ENCODE peak calls at places on chromosomes 16 and 17, in six cellular contexts. L, T, A, M, Z and S are unnamed samples.

GRCh38 chr17:28018439-28019070 is 23.9 kb upstream of the NLK start:
- DNase-seq in L (no peak), T (no peak), A (peak; percentile 31), M (peak; percentile 32), Z (peak; percentile 49), S (peak; percentile 27)

GRCh38 chr16:50318796-50319578 is 49.8 kb downstream of the BRD7 start:
- DNase-seq in L (no peak), T (no peak), A (no peak), M (no peak), Z (no peak), S (no peak)

GRCh38 chr17:45791935-45792334 is 7.8 kb downstream of the CRHR1 start:
- DNase-seq in L (no peak), T (no peak), A (no peak), M (no peak), Z (no peak), S (no peak)

GRCh38 chr17:83203472-83204221 is 124.2 kb downstream of the METRNL start:
- DNase-seq in L (peak; percentile 47), T (no peak), A (peak; percentile 15), M (no peak), Z (no peak), S (no peak)

GRCh38 chr16:1784977-1785845 is 2.5 kb downstream of the NUBP2 start:
- DNase-seq in L (no peak), T (no peak), A (peak; percentile 10), M (no peak), Z (no peak), S (no peak)

GRCh38 chr16:69483611-69484010 is 59.2 kb downstream of the CYB5B start:
- DNase-seq in L (no peak), T (no peak), A (no peak), M (no peak), Z (no peak), S (no peak)

GRCh38 chr17:57442401-57442823 is 186.1 kb downstream of the MSI2 start:
- DNase-seq in L (no peak), T (peak; percentile 82), A (no peak), M (peak; percentile 78), Z (peak; percentile 61), S (no peak)

GRCh38 chr17:73566905-73567782 is 77.1 kb downstream of the SDK2 start:
- DNase-seq in L (peak; percentile 70), T (no peak), A (no peak), M (no peak), Z (no peak), S (no peak)

GRCh38 chr17:2138768-2139167 is 83.9 kb downstream of the HIC1 start:
- DNase-seq in L (no peak), T (no peak), A (no peak), M (peak; percentile 67), Z (peak; percentile 61), S (no peak)

GRCh38 chr16:65305588-65305987 is 183.7 kb upstream of the CDH11 start:
- DNase-seq in L (no peak), T (no peak), A (no peak), M (peak; percentile 29), Z (no peak), S (no peak)

GRCh38 chr16:10688726-10689125 is 6.0 kb downstream of the TEKT5 start:
- DNase-seq in L (no peak), T (no peak), A (no peak), M (no peak), Z (no peak), S (no peak)

GRCh38 chr16:87206646-87207451 is 110.3 kb downstream of the C16orf95 start:
- DNase-seq in L (no peak), T (peak; percentile 56), A (no peak), M (peak; percentile 84), Z (peak; percentile 51), S (no peak)

GRCh38 chr17:72717276-72717675 is 375.2 kb downstream of the SLC39A11 start:
- DNase-seq in L (no peak), T (no peak), A (no peak), M (no peak), Z (no peak), S (no peak)

GRCh38 chr17:72388765-72389473 is 268.1 kb downstream of the SOX9 start:
- DNase-seq in L (no peak), T (no peak), A (no peak), M (peak; percentile 67), Z (peak; percentile 33), S (no peak)

GRCh38 chr17:75830168-75831031 is 13.8 kb downstream of the UNC13D start:
- DNase-seq in L (no peak), T (no peak), A (no peak), M (no peak), Z (no peak), S (no peak)

GRCh38 chr17:62653831-62654829 is 26.7 kb downstream of the MRC2 start:
- DNase-seq in L (no peak), T (peak; percentile 61), A (peak; percentile 87), M (peak; percentile 52), Z (peak; percentile 66), S (no peak)

GRCh38 chr16:68707341-68708152 is 29.5 kb upstream of the CDH1 start:
- DNase-seq in L (no peak), T (peak; percentile 37), A (peak; percentile 28), M (peak; percentile 77), Z (peak; percentile 52), S (peak; percentile 31)

DNA sequence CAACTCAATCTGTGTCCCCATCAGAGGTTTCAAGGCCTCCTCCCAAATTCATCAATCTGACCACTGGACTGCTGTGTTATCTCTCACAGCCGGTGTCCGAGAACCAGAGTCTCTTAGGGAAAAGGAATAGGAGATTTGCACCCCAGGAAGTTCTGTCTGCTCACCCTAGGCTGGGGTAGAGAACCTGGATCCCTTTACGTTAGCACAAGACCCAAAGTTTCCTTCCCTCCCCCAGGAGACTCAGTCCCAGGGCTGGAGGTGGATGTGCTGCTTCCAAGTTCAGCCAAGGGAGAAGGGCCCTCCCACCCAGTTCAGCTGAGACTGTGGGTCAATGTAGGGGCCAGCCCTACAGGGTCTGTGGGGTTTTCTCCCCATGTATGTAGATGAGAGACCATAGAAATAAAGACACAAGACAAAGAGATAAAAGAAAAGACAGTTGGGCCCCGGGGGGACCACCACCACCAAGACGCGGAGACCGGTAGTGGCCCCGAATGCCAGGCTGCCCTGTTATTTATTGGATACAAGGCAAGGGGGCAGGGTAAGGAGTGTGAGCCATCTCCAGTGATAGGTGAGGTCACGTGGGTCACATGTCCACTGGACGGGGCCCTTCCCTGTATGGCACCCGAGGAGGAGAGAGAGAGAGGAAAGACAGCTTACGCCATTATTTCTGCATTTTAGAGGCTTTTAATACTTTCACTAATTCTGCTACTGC is 22.7 kb upstream of the OR1F1 start:
- DNase-seq in L (no peak), T (no peak), A (no peak), M (no peak), Z (no peak), S (no peak)
- H3K4me3 ChIP-seq in L (no peak overlapping the region), T (no peak overlapping the region), A (no peak overlapping the region), M (no peak overlapping the region), Z (no peak overlapping the region), S (peak overlapping the region; percentile 16)

DNA sequence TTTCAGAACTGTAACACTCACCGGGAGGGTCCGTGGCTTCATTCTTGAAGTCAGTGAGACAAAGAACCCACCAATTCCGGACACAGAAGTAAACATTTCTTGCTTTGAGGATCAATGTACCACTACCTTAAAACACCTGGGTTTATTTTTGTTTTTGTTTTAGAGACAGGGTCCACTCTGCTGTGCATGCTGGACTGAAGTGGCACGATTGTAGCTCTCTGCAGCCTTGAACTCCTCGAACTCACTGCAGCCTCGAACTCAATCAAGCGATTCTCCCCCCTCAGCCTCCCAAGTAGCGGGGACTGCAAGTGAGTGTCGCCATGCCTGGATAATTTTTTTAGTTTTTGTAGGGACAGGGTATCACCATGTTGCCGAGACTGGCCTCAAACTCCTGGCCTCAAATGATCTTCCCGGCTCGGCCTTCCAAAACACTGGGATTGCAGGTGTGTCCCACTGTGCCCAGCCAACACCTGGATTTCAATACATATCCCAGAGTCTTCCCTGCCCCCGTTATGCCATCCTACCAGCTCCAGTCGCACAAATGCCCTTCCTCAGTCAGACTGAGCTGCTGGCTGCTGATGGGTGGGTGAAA is 13.0 kb upstream of the CES4A start:
- DNase-seq in L (no peak), T (no peak), A (no peak), M (no peak), Z (no peak), S (no peak)
- TF ChIP-seq CTCF in L (no peak), T (no peak), A (no peak), M (no peak), Z (no peak), S (no peak)

DNA sequence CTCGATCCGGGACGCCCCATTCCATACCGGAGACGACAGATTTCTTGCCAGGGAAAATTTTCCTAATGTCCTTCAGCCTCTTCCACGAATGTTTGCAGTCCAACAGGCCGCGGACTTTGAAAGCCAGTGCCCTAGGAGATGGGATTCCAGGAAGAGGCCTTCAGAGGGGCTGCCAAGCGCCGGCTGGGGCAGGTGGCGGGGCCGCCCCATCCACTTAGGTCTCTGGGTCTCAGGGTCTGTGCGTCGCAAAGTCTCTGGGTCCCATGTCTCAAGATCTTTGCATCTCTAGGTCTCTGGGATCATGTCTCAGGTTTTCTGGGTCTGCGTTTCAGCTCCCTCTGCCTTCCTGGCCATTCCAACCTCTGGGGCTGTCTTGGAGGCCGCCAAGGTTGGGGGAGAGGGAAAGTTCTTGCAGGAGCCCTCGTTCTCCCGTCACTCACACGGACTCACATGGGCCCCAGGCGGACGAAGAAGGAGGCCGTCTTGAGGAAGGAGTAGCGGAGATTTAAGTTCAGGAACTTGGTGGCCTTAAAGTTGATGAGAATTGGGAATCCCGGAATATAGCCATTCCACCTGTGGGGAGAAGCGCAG is 7.2 kb downstream of the ALOX12B start:
- DNase-seq in L (no peak), T (no peak), A (no peak), M (no peak), Z (no peak), S (no peak)
- H3K4me3 ChIP-seq in L (no peak overlapping the region), T (peak overlapping the region; percentile 43), A (no peak overlapping the region), M (no peak overlapping the region), Z (peak overlapping the region; percentile 37), S (no peak overlapping the region)

GRCh38 chr16:30082545-30083090 is 6.8 kb downstream of the PPP4C start:
- DNase-seq in L (no peak), T (no peak), A (no peak), M (no peak), Z (no peak), S (no peak)
- TF ChIP-seq CTCF in L (no peak), T (peak; percentile 41), A (no peak), M (no peak), Z (no peak), S (peak; percentile 30)

GRCh38 chr17:39306028-39306427 is 80.3 kb upstream of the STAC2 start:
- DNase-seq in L (no peak), T (no peak), A (no peak), M (no peak), Z (peak; percentile 7), S (no peak)
- H3K4me3 ChIP-seq in L (no peak overlapping the region), T (no peak overlapping the region), A (no peak overlapping the region), M (no peak overlapping the region), Z (no peak overlapping the region), S (no peak overlapping the region)